ENCODE peak calls at places on chromosome 17, in eight cellular contexts. Z is neural crest cell; W is choroid plexus epithelial cell; R is naive thymus-derived CD8-positive, alpha-beta T cell; C is colonic mucosa; G is renal cortical epithelial cell; L is cardiac fibroblast; T is stimulated activated CD4-positive, alpha-beta T cell treated with anti-CD3 and anti-CD28 coated beads, Interleukin-4, amount 100 ng/mL, for 24 hours. Y is an unnamed sample.

GRCh38 chr17:76529643-76530488 is 7.6 kb downstream of the CYGB start:
- DNase-seq in L (peak; percentile 96), C (peak; percentile 68), W (peak; percentile 77), Z (no peak), G (peak; percentile 22), T (no peak), R (no peak), Y (no peak)

GRCh38 chr17:49989518-49989880 is 5.5 kb downstream of the DLX3 start:
- DNase-seq in G (no peak), Z (no peak), L (no peak), T (no peak), C (no peak), W (no peak), R (no peak), Y (no peak)

GRCh38 chr17:73952136-73952497 is 251.4 kb upstream of the RPL38 start:
- DNase-seq in L (no peak), Z (peak; percentile 32), R (no peak), C (no peak), W (no peak), G (no peak), T (no peak), Y (no peak)

GRCh38 chr17:28818705-28819295 is 23.8 kb downstream of the FAM222B start:
- DNase-seq in R (no peak), C (no peak), Z (no peak), T (no peak), W (no peak), G (no peak), L (peak; percentile 48), Y (no peak)

GRCh38 chr17:63437287-63438091 is 8.6 kb downstream of the CYB561 start:
- DNase-seq in L (no peak), C (no peak), T (no peak), W (peak; percentile 36), R (no peak), Z (no peak), G (no peak), Y (no peak)

GRCh38 chr17:53628011-53628410 is 194.7 kb upstream of the KIF2B start:
- DNase-seq in G (peak; percentile 87), W (peak; percentile 4), T (no peak), C (no peak), R (no peak), L (peak; percentile 8), Z (no peak), Y (peak; percentile 43)

GRCh38 chr17:8698142-8699050 is 46.2 kb downstream of the CCDC42 start:
- DNase-seq in W (peak; percentile 55), G (peak; percentile 30), C (peak; percentile 32), T (no peak), Z (no peak), R (no peak), L (peak; percentile 92), Y (peak; percentile 28)

GRCh38 chr17:58273453-58274104 is 7.2 kb downstream of the MPO start:
- DNase-seq in L (no peak), Z (no peak), W (no peak), C (no peak), T (no peak), G (no peak), R (no peak), Y (no peak)

GRCh38 chr17:1003972-1004768 is 7.2 kb downstream of the TIMM22 start:
- DNase-seq in T (no peak), Z (no peak), L (no peak), R (no peak), C (no peak), G (no peak), W (no peak), Y (no peak)

GRCh38 chr17:38825762-38826247 is 684 bp upstream of the CWC25 start:
- DNase-seq in G (no peak), L (no peak), C (no peak), T (no peak), R (no peak), Z (no peak), W (no peak), Y (no peak)

GRCh38 chr17:7668482-7668881 is 17.8 kb downstream of the ATP1B2 start:
- DNase-seq in R (no peak), Z (no peak), G (no peak), C (no peak), W (no peak), T (no peak), L (no peak), Y (no peak)

GRCh38 chr17:78671607-78672404 is 94.6 kb upstream of the DNAH17 start:
- DNase-seq in W (no peak), T (no peak), R (no peak), G (no peak), Z (no peak), L (peak; percentile 14), C (no peak), Y (no peak)

GRCh38 chr17:27455914-27456680 is at the start of gene KSR1:
- DNase-seq in C (peak; percentile 82), Z (peak; percentile 65), G (peak; percentile 62), W (peak; percentile 85), L (peak; percentile 82), R (peak; percentile 72), T (peak; percentile 82), Y (peak; percentile 38)

GRCh38 chr17:68396795-68397536 is 60.3 kb downstream of the WIPI1 start:
- DNase-seq in W (no peak), R (no peak), G (no peak), C (peak; percentile 9), L (no peak), T (no peak), Z (no peak), Y (no peak)

GRCh38 chr17:42049834-42050359 is 504 bp downstream of the C17orf113 start:
- DNase-seq in G (peak; percentile 35), L (no peak), Z (no peak), C (peak; percentile 32), T (no peak), R (no peak), W (no peak), Y (no peak)

GRCh38 chr17:44170499-44171201 is at the start of gene ASB16:
- DNase-seq in G (peak; percentile 43), T (no peak), W (peak; percentile 67), Z (no peak), L (peak; percentile 33), C (no peak), R (no peak), Y (no peak)

GRCh38 chr17:72561680-72562079 is 440.9 kb downstream of the SOX9 start:
- DNase-seq in C (no peak), R (no peak), G (no peak), L (no peak), W (no peak), Z (no peak), T (no peak), Y (no peak)

GRCh38 chr17:16513858-16514257 is 21.9 kb upstream of the LRRC75A start:
- DNase-seq in W (no peak), T (no peak), L (no peak), G (no peak), R (no peak), C (no peak), Z (no peak), Y (no peak)

GRCh38 chr17:42783062-42783777 is 2.8 kb downstream of the WNK4 start:
- DNase-seq in C (no peak), Z (no peak), L (peak; percentile 76), R (no peak), W (peak; percentile 77), T (no peak), G (peak; percentile 77), Y (peak; percentile 81)

GRCh38 chr17:17528696-17529652 is 32.8 kb upstream of the RASD1 start:
- DNase-seq in L (no peak), Z (no peak), G (no peak), C (no peak), R (no peak), W (no peak), T (no peak), Y (no peak)

GRCh38 chr17:36885761-36886365 is 51.4 kb upstream of the LHX1 start:
- DNase-seq in W (no peak), R (no peak), L (no peak), G (no peak), C (no peak), Z (no peak), T (no peak), Y (no peak)

GRCh38 chr17:27442702-27443101 is 13.5 kb upstream of the KSR1 start:
- DNase-seq in L (no peak), C (no peak), W (no peak), T (no peak), R (no peak), Z (no peak), G (peak; percentile 34), Y (no peak)

GRCh38 chr17:10879110-10879509 is 41.2 kb upstream of the PIRT start:
- DNase-seq in R (no peak), G (no peak), T (no peak), C (peak; percentile 45), Z (peak; percentile 31), L (peak; percentile 2), W (peak; percentile 2), Y (no peak)

GRCh38 chr17:76998839-76999238 is 130.6 kb downstream of the MGAT5B start:
- DNase-seq in C (no peak), Z (no peak), R (no peak), W (no peak), L (no peak), G (no peak), T (no peak), Y (no peak)

GRCh38 chr17:63601439-63602371 is 1.0 kb downstream of the TACO1 start:
- DNase-seq in W (peak; percentile 29), T (no peak), L (peak; percentile 11), R (no peak), Z (no peak), C (peak; percentile 62), G (no peak), Y (no peak)

GRCh38 chr17:31425646-31426045 is 34.2 kb downstream of the RAB11FIP4 start:
- DNase-seq in Z (no peak), T (no peak), R (no peak), L (no peak), W (no peak), G (no peak), C (no peak), Y (no peak)

GRCh38 chr17:50676065-50676975 is 31.4 kb downstream of the ANKRD40 start:
- DNase-seq in T (no peak), Z (no peak), W (no peak), L (no peak), G (no peak), C (peak; percentile 58), R (no peak), Y (no peak)

GRCh38 chr17:69999253-69999652 is 75.8 kb upstream of the KCNJ16 start:
- DNase-seq in T (no peak), G (no peak), R (no peak), W (no peak), L (no peak), C (no peak), Z (no peak), Y (no peak)

GRCh38 chr17:30920282-30920681 is 1.5 kb upstream of the ADAP2 start:
- DNase-seq in R (no peak), G (peak; percentile 13), W (peak; percentile 53), Z (no peak), T (no peak), C (no peak), L (peak; percentile 18), Y (peak; percentile 28)

GRCh38 chr17:62720126-62720850 is 87.8 kb downstream of the MARCHF10 start:
- DNase-seq in W (no peak), G (peak; percentile 87), T (no peak), R (no peak), C (no peak), Z (no peak), L (no peak), Y (peak; percentile 80)

GRCh38 chr17:75876938-75877751 is 1.2 kb downstream of the TRIM47 start:
- DNase-seq in W (peak; percentile 88), L (peak; percentile 98), T (no peak), Z (no peak), C (peak; percentile 90), R (no peak), G (peak; percentile 94), Y (peak; percentile 86)

GRCh38 chr17:13865650-13866049 is 203.7 kb upstream of the COX10 start:
- DNase-seq in W (no peak), C (no peak), Z (no peak), L (no peak), R (no peak), G (no peak), T (no peak), Y (no peak)

Y was measured in kidney glomerular epithelial cell.